ENCODE peak calls at places on chromosome 10, in ten cellular contexts. I, O, T, Y, A, L, X, V, P and G are unnamed samples.

GRCh38 chr10:127243490-127244272 is 47.3 kb upstream of the INSYN2A start:
- DNase-seq in V (no peak), O (no peak), I (no peak), X (no peak), P (peak; percentile 52), T (peak; percentile 24), L (no peak), A (no peak), Y (peak; percentile 75), G (peak; percentile 78)

GRCh38 chr10:14478639-14479038 is 147.9 kb upstream of the FRMD4A start:
- DNase-seq in O (no peak), L (peak; percentile 73), V (no peak), I (peak; percentile 48), Y (peak; percentile 82), A (no peak), P (peak; percentile 86), X (no peak), T (peak; percentile 79), G (peak; percentile 62)

GRCh38 chr10:1532636-1533035 is 204.7 kb downstream of the ADARB2 start:
- DNase-seq in O (no peak), Y (no peak), A (peak; percentile 48), X (no peak), I (no peak), V (no peak), L (peak; percentile 31), P (no peak), T (no peak), G (no peak)

GRCh38 chr10:80407836-80408197 is 534 bp upstream of the PRXL2A start:
- DNase-seq in T (peak; percentile 28), P (no peak), L (peak; percentile 68), V (no peak), X (peak; percentile 17), I (no peak), Y (peak; percentile 46), A (peak; percentile 79), O (peak; percentile 73), G (peak; percentile 23)

GRCh38 chr10:126969310-126969709 is 64.1 kb downstream of the DOCK1 start:
- DNase-seq in O (no peak), Y (peak; percentile 53), P (peak; percentile 7), T (no peak), L (no peak), V (no peak), X (no peak), I (no peak), A (no peak), G (no peak)

GRCh38 chr10:59621771-59622170 is 87.9 kb downstream of the SLC16A9 start:
- DNase-seq in X (no peak), T (no peak), O (no peak), P (no peak), V (no peak), Y (no peak), A (no peak), L (no peak), I (no peak), G (no peak)

GRCh38 chr10:21531164-21531563 is 2.9 kb upstream of the MLLT10 start:
- DNase-seq in P (peak; percentile 65), L (no peak), Y (no peak), V (no peak), A (no peak), I (no peak), X (no peak), O (no peak), T (no peak), G (no peak)

GRCh38 chr10:120580651-120581259 is 123.7 kb downstream of the PLPP4 start:
- DNase-seq in P (no peak), A (no peak), V (no peak), O (no peak), X (no peak), Y (no peak), T (no peak), L (no peak), I (no peak), G (no peak)

DNA sequence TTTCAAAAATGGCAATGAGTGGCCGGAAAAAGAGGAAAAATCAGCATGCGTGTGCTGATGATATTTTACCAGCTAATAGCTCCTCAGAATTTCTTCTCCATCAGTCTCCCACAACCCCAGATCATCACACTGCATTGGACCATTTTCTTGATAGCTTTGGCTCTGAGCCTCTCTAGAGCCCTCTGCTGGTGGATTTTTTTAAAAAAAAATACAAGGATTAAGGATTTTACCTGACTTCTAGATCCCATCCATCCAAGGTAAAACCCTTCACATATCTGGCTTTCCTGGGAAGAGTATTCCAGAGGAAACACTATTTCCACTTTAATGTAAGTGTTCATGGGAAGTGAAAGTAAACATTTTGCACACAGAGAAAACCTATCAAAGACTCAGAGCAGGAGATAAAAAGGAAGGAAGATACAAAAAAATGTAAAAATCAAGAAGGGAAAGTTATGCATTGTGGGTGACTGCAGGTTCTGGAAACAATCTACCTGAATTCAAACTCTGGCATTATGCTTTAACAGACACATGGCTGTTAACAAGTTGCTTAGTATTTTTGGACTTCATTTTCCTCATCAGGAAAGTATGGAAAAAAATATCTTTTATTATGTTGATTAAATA is 380.9 kb downstream of the LRRTM3 start:
- DNase-seq in L (no peak), T (no peak), P (peak; percentile 14), Y (peak; percentile 55), X (peak; percentile 12), I (no peak), O (no peak), A (no peak), V (no peak), G (no peak)
- TF ChIP-seq CTCF in L (peak; percentile 54), T (no peak), P (peak; percentile 46), Y (peak; percentile 69), X (peak; percentile 75), I (peak; percentile 64), O (no peak), A (peak; percentile 49), V (peak; percentile 26), G (peak; percentile 66)

DNA sequence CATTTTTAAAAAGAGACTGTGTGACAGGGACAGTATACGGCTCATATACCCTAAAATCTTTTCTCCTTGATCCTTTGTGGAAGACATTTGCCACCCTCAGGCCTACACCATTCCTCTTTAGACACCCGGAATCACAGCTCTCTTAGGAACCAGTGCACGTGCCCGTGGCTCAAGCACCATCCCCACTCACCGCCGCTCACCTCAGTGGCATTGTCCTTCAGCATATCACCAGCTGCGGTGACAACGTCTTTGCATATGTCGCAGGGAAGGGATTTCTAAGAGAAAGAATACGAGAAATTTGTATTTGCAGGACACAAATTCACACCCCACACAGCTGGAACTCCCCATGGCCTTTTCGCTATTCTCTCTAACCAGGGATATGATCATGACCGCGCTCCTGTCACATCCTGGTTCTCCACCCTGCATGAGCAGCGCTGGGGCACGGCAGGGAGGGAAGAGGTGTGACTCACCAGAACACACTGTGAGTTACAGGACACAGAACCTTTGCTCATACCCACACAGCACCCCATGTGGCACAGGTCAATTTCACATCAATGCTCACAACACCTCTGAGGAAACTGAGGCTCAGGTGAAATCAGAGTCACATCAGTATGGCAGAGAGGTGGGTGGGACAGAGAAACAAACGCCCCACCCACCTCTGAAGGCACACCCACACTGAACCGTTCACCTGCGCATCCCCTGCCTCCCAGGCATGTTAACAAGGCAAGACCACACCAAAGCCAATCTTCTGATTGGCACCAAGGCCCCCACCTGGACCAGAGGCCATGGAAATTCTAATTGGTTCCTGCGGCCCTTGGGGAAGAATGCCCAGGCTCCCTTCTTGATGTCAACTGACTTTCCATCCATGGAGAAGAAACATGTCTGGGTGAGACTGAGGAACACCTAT is 19.2 kb downstream of the PSAP start:
- DNase-seq in A (no peak), O (no peak), I (no peak), V (no peak), Y (no peak), L (no peak), T (no peak), P (no peak), X (no peak), G (no peak)
- TF ChIP-seq CTCF in A (no peak), O (no peak), I (no peak), V (no peak), Y (no peak), L (no peak), T (no peak), P (no peak), X (no peak), G (no peak)

GRCh38 chr10:36781570-36781969 is 343.8 kb upstream of the ANKRD30A start:
- DNase-seq in V (no peak), T (no peak), I (no peak), P (no peak), O (no peak), X (no peak), A (no peak), L (no peak), Y (no peak), G (no peak)

GRCh38 chr10:36783400-36783799 is 342.0 kb upstream of the ANKRD30A start:
- DNase-seq in I (no peak), X (no peak), P (no peak), A (no peak), O (no peak), T (no peak), V (no peak), Y (no peak), L (no peak), G (no peak)

GRCh38 chr10:36778600-36778999 is 346.8 kb upstream of the ANKRD30A start:
- DNase-seq in A (no peak), O (no peak), P (no peak), Y (no peak), V (no peak), X (no peak), T (no peak), I (no peak), L (no peak), G (no peak)

GRCh38 chr10:36773652-36774051 is 351.7 kb upstream of the ANKRD30A start:
- DNase-seq in T (no peak), A (no peak), I (no peak), O (no peak), X (no peak), P (no peak), V (no peak), Y (no peak), L (no peak), G (no peak)

DNA sequence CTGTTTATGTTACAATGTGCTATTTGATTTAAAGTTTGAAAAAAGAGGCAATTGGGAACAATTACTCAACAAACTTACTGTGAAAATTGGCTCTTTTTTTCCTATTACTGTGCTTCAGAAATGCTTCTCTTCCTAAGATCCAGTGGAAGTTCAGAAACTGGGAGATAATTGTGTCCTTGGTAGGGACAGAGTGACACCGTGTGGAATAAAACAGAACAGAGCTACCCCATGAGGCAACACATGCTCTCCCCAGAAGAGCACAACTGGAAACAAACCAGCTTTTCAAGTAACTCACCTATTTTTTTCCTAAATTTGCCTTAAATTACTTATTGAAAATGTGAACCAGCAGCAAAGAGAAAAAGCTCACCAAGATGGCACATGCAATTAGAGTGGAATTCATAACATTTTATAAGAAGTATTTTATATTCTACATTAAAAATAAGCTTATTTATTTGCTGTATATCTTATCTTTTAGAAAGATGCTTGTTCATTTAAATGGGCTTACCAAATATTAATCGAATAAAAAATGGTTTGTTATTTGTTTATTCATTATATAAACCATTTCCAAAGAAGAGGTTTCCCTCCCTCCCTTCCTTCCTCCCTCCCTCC is 346.1 kb upstream of the ANKRD30A start:
- DNase-seq in A (no peak), O (no peak), L (no peak), Y (peak; percentile 71), I (peak; percentile 64), V (no peak), X (peak; percentile 25), T (peak; percentile 43), P (peak; percentile 84), G (no peak)
- TF ChIP-seq CTCF in A (peak; percentile 74), O (no peak), L (peak; percentile 73), Y (peak; percentile 85), I (peak; percentile 86), V (peak; percentile 44), X (peak; percentile 68), T (peak; percentile 38), P (peak; percentile 78), G (peak; percentile 43)

DNA sequence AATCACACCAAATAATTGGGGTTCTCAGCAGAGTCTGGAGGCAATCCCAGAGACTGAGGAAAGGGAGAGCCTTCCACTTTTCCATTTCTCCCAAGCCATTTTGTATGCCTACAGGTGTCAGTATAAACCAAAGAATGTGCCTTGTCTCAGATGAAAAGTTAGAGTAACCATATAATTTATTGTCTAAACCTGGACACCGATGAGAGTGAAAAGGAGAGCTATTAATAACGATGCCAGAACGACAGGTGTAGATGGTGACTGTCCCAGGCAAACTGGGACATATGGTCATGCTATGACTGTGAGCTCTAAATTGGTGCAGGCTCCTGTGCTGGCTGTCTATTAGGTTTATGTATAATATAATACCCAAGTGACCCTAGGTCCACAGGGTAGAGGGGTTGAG is 219.6 kb downstream of the ARHGAP12 start:
- DNase-seq in V (no peak), X (peak; percentile 4), P (no peak), I (no peak), A (no peak), O (no peak), T (no peak), L (no peak), Y (no peak), G (no peak)
- TF ChIP-seq CTCF in V (no peak), X (no peak), P (no peak), I (peak; percentile 5), A (peak; percentile 14), O (no peak), T (peak; percentile 17), L (peak; percentile 47), Y (peak; percentile 27), G (no peak)